ENCODE peak calls at places on chromosomes 12 and 14, in seven cellular contexts. Z is amniotic epithelial cell; G is effector memory CD8-positive, alpha-beta T cell; K is KG1; S is HuH-7; T is stimulated activated CD8-positive, alpha-beta memory T cell treated with anti-CD3 and anti-CD28 coated beads, Interleukin-7, amount 100 ng/mL, for 24 hours; B is mesenchymal stem cell. H is an unnamed sample.

GRCh38 chr12:53550595-53550994 is 43.3 kb upstream of the NPFF start:
- DNase-seq in Z (peak), G (no peak), K (no peak), S (no peak), T (no peak), B (peak), H (no peak)

GRCh38 chr14:25090716-25091454 is 40.9 kb upstream of the STXBP6 start:
- DNase-seq in Z (peak), G (no peak), K (no peak), S (no peak), T (no peak), B (peak), H (no peak)

GRCh38 chr12:89101440-89101839 is 250.9 kb downstream of the DUSP6 start:
- DNase-seq in Z (no peak), G (no peak), K (no peak), S (no peak), T (no peak), B (no peak), H (no peak)

GRCh38 chr14:103401223-103402214 is 16.3 kb downstream of the MARK3 start:
- DNase-seq in Z (peak), G (no peak), K (no peak), S (no peak), T (no peak), B (peak), H (no peak)

GRCh38 chr12:80101126-80101525 is 1.8 kb downstream of the OTOGL start:
- DNase-seq in Z (peak), G (no peak), K (no peak), S (no peak), T (no peak), B (peak), H (no peak)

GRCh38 chr12:24974216-24974615 is 25.3 kb upstream of the BCAT1 start:
- DNase-seq in Z (no peak), G (no peak), K (no peak), S (no peak), T (no peak), B (no peak), H (no peak)

GRCh38 chr12:6193853-6194815 is 6.1 kb upstream of the CD9 start:
- DNase-seq in Z (peak), G (no peak), K (no peak), S (peak), T (no peak), B (peak), H (no peak)

GRCh38 chr14:71730471-71730870 is 201.8 kb upstream of the RGS6 start:
- DNase-seq in Z (peak), G (no peak), K (no peak), S (no peak), T (no peak), B (no peak), H (no peak)

GRCh38 chr12:120847392-120848157 is 56.6 kb downstream of the SPPL3 start:
- DNase-seq in Z (no peak), G (no peak), K (no peak), S (no peak), T (no peak), B (no peak), H (no peak)

GRCh38 chr12:121383601-121384019 is 16.3 kb upstream of the RNF34 start:
- DNase-seq in Z (no peak), G (no peak), K (no peak), S (no peak), T (no peak), B (no peak), H (no peak)

GRCh38 chr14:96202441-96203094 is 2.1 kb upstream of the BDKRB2 start:
- DNase-seq in Z (peak), G (no peak), K (no peak), S (no peak), T (no peak), B (no peak), H (no peak)

GRCh38 chr12:113129664-113130456 is 5.7 kb downstream of the RASAL1 start:
- DNase-seq in Z (no peak), G (no peak), K (no peak), S (no peak), T (no peak), B (no peak), H (no peak)

GRCh38 chr12:6351622-6352021 is 9.7 kb upstream of the TNFRSF1A start:
- DNase-seq in Z (no peak), G (no peak), K (no peak), S (no peak), T (no peak), B (no peak), H (no peak)

GRCh38 chr12:67042697-67043131 is 226.4 kb upstream of the CAND1 start:
- DNase-seq in Z (peak), G (no peak), K (no peak), S (no peak), T (no peak), B (peak), H (no peak)